ENCODE peak calls at places on chromosomes 5 and 9, in four cellular contexts. One of them, this sample, is unnamed.

GRCh38 chr5:54222336-54222735 is 88.0 kb downstream of the ARL15 start:
- DNase-seq in SK-N-SH: no peak
- DNase-seq in NCI-H2081: no peak
- DNase-seq in HS-5: no peak
- DNase-seq in this sample: no peak

GRCh38 chr9:106717686-106718085 is 145.3 kb upstream of the ZNF462 start:
- DNase-seq in SK-N-SH: no peak
- DNase-seq in NCI-H2081: no peak
- DNase-seq in HS-5: peak
- DNase-seq in this sample: peak

GRCh38 chr5:1405539-1406530 is 39.4 kb downstream of the SLC6A3 start:
- DNase-seq in SK-N-SH: no peak
- DNase-seq in NCI-H2081: no peak
- DNase-seq in HS-5: no peak
- DNase-seq in this sample: no peak

GRCh38 chr9:92463989-92464388 is 18.3 kb downstream of the ASPN start:
- DNase-seq in SK-N-SH: no peak
- DNase-seq in NCI-H2081: no peak
- DNase-seq in HS-5: peak
- DNase-seq in this sample: peak

GRCh38 chr5:669842-670395 is 23.2 kb downstream of the TPPP start:
- DNase-seq in SK-N-SH: no peak
- DNase-seq in NCI-H2081: no peak
- DNase-seq in HS-5: no peak
- DNase-seq in this sample: no peak

GRCh38 chr5:146007270-146007669 is 70.9 kb downstream of the SH3RF2 start:
- DNase-seq in SK-N-SH: no peak
- DNase-seq in NCI-H2081: no peak
- DNase-seq in HS-5: no peak
- DNase-seq in this sample: no peak

GRCh38 chr5:17218353-17219005 is 1.0 kb downstream of the BASP1 start:
- DNase-seq in SK-N-SH: peak
- DNase-seq in NCI-H2081: peak
- DNase-seq in HS-5: no peak
- DNase-seq in this sample: no peak

GRCh38 chr5:161442471-161442870 is 104.1 kb downstream of the GABRB2 start:
- DNase-seq in SK-N-SH: no peak
- DNase-seq in NCI-H2081: no peak
- DNase-seq in HS-5: no peak
- DNase-seq in this sample: no peak

GRCh38 chr5:140608730-140609520 is 24.1 kb downstream of the CD14 start:
- DNase-seq in SK-N-SH: no peak
- DNase-seq in NCI-H2081: no peak
- DNase-seq in HS-5: no peak
- DNase-seq in this sample: no peak

GRCh38 chr9:127897194-127897692 is 2.2 kb downstream of the ST6GALNAC6 start:
- DNase-seq in SK-N-SH: peak
- DNase-seq in NCI-H2081: no peak
- DNase-seq in HS-5: no peak
- DNase-seq in this sample: peak

GRCh38 chr9:116233160-116233530 is 79.6 kb downstream of the PAPPA start:
- DNase-seq in SK-N-SH: no peak
- DNase-seq in NCI-H2081: no peak
- DNase-seq in HS-5: peak
- DNase-seq in this sample: no peak

GRCh38 chr5:67147768-67148167 is 48.8 kb downstream of the CD180 start:
- DNase-seq in SK-N-SH: no peak
- DNase-seq in NCI-H2081: no peak
- DNase-seq in HS-5: no peak
- DNase-seq in this sample: no peak

GRCh38 chr5:138542956-138543729 is at the start of gene ETF1:
- DNase-seq in SK-N-SH: peak
- DNase-seq in NCI-H2081: peak
- DNase-seq in HS-5: peak
- DNase-seq in this sample: peak

This sample was measured in retinal pigment epithelial cell.